ENCODE peak calls at places on chromosome 19, in four cellular contexts. One of them, this sample, is unnamed.

GRCh38 chr19:15195987-15196682 is 4.7 kb downstream of the NOTCH3 start:
- DNase-seq in K562: no peak
- DNase-seq in GM12878: no peak
- DNase-seq in GM12891: no peak
- DNase-seq in this sample: no peak

GRCh38 chr19:7866399-7867091 is 7.6 kb downstream of the PRR36 start:
- DNase-seq in K562: no peak
- DNase-seq in GM12878: no peak
- DNase-seq in GM12891: no peak
- DNase-seq in this sample: no peak

GRCh38 chr19:46303345-46303701 is 6.5 kb downstream of the HIF3A start:
- DNase-seq in K562: no peak
- DNase-seq in GM12878: no peak
- DNase-seq in GM12891: no peak
- DNase-seq in this sample: no peak

GRCh38 chr19:31340059-31341025 is 8.9 kb downstream of the TSHZ3 start:
- DNase-seq in K562: no peak
- DNase-seq in GM12878: no peak
- DNase-seq in GM12891: no peak
- DNase-seq in this sample: peak

GRCh38 chr19:917323-918151 is at the start of gene KISS1R:
- DNase-seq in K562: peak
- DNase-seq in GM12878: no peak
- DNase-seq in GM12891: no peak
- DNase-seq in this sample: no peak

GRCh38 chr19:46605356-46605821 is 4.3 kb downstream of the CALM3 start:
- DNase-seq in K562: no peak
- DNase-seq in GM12878: no peak
- DNase-seq in GM12891: no peak
- DNase-seq in this sample: no peak

GRCh38 chr19:50639121-50640112 is at the start of gene SYT3:
- DNase-seq in K562: peak
- DNase-seq in GM12878: no peak
- DNase-seq in GM12891: no peak
- DNase-seq in this sample: no peak

GRCh38 chr19:49019242-49019932 is 2.5 kb upstream of the LHB start:
- DNase-seq in K562: peak
- DNase-seq in GM12878: no peak
- DNase-seq in GM12891: no peak
- DNase-seq in this sample: no peak

GRCh38 chr19:3785464-3785937 is 680 bp downstream of the MATK start:
- DNase-seq in K562: peak
- DNase-seq in GM12878: no peak
- DNase-seq in GM12891: no peak
- DNase-seq in this sample: peak

GRCh38 chr19:50716178-50717025 is 3.2 kb downstream of the SHANK1 start:
- DNase-seq in K562: no peak
- DNase-seq in GM12878: no peak
- DNase-seq in GM12891: no peak
- DNase-seq in this sample: no peak

GRCh38 chr19:1130801-1131717 is 27.3 kb downstream of the GPX4 start:
- DNase-seq in K562: no peak
- DNase-seq in GM12878: no peak
- DNase-seq in GM12891: no peak
- DNase-seq in this sample: no peak

GRCh38 chr19:12985049-12985776 is 10.1 kb upstream of the NFIX start:
- DNase-seq in K562: peak
- DNase-seq in GM12878: no peak
- DNase-seq in GM12891: no peak
- DNase-seq in this sample: no peak

GRCh38 chr19:48992571-48993174 is 436 bp downstream of the GYS1 start:
- DNase-seq in K562: no peak
- DNase-seq in GM12878: no peak
- DNase-seq in GM12891: no peak
- DNase-seq in this sample: no peak

GRCh38 chr19:15297416-15298224 is 34.7 kb downstream of the BRD4 start:
- DNase-seq in K562: no peak
- DNase-seq in GM12878: no peak
- DNase-seq in GM12891: no peak
- DNase-seq in this sample: peak

GRCh38 chr19:1467228-1467511 is 11.8 kb downstream of the C19orf25 start:
- DNase-seq in K562: no peak
- DNase-seq in GM12878: no peak
- DNase-seq in GM12891: no peak
- DNase-seq in this sample: no peak

GRCh38 chr19:10120538-10121198 is 969 bp upstream of the EIF3G start:
- DNase-seq in K562: no peak
- DNase-seq in GM12878: no peak
- DNase-seq in GM12891: no peak
- DNase-seq in this sample: no peak

GRCh38 chr19:55276720-55277430 is 3.0 kb downstream of the HSPBP1 start:
- DNase-seq in K562: no peak
- DNase-seq in GM12878: no peak
- DNase-seq in GM12891: no peak
- DNase-seq in this sample: peak

GRCh38 chr19:2547721-2548120 is 71.8 kb downstream of the GADD45B start:
- DNase-seq in K562: no peak
- DNase-seq in GM12878: no peak
- DNase-seq in GM12891: no peak
- DNase-seq in this sample: no peak

GRCh38 chr19:2548966-2549365 is 73.0 kb downstream of the GADD45B start:
- DNase-seq in K562: no peak
- DNase-seq in GM12878: no peak
- DNase-seq in GM12891: no peak
- DNase-seq in this sample: no peak

GRCh38 chr19:2546128-2547032 is 70.5 kb downstream of the GADD45B start:
- DNase-seq in K562: no peak
- DNase-seq in GM12878: no peak
- DNase-seq in GM12891: no peak
- DNase-seq in this sample: peak

GRCh38 chr19:2544576-2545415 is 68.9 kb downstream of the GADD45B start:
- DNase-seq in K562: no peak
- DNase-seq in GM12878: no peak
- DNase-seq in GM12891: no peak
- DNase-seq in this sample: no peak

DNA sequence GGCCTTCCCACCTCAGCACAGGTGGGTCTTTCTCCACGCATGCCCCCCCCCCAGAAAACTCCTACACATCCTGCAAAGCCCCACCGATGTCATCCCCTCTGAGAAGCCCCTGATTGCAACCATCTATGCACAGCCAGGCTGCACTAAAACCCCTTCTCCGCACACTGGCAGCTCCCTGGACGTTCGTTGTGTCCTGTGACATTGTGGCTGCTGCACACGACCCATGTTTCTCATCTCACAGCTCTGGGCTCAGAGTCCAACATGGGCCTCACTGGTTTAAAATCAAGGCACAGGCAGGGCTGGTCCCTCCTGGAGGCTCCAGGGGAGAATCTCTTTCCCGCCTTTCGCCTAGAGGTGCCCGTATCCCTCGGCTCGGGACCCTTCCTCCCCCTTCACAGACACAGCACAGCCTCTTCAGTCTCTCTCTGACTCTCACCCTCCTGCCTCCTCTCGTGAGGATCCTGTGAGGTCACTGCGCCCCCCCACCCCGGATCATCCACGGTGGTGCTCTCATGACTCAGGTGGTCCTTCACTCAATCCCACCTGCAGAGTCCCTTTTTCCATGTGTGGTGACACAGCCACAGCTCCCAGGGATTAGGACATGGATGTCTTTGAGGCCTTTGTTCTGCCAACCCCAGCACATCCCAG is 71.2 kb downstream of the GADD45B start:
- DNase-seq in K562: no peak
- DNase-seq in GM12878: no peak
- DNase-seq in GM12891: no peak
- DNase-seq in this sample: no peak
- TF ChIP-seq SPI1 in K562: no peak
- TF ChIP-seq SPI1 in GM12878: no peak
- TF ChIP-seq SPI1 in GM12891: no peak
- TF ChIP-seq SPI1 in this sample: no peak

GRCh38 chr19:35767288-35768081 is 7.9 kb upstream of the ARHGAP33 start:
- DNase-seq in K562: peak
- DNase-seq in GM12878: no peak
- DNase-seq in GM12891: no peak
- DNase-seq in this sample: no peak
- TF ChIP-seq POLR2AphosphoS5 in K562: no peak
- TF ChIP-seq POLR2AphosphoS5 in GM12878: no peak
- TF ChIP-seq POLR2AphosphoS5 in GM12891: no peak
- TF ChIP-seq POLR2AphosphoS5 in this sample: no peak

GRCh38 chr19:32363632-32364031 is 18.2 kb downstream of the ZNF507 start:
- DNase-seq in K562: no peak
- DNase-seq in GM12878: no peak
- DNase-seq in GM12891: no peak
- DNase-seq in this sample: no peak

GRCh38 chr19:32361574-32362317 is 16.3 kb downstream of the ZNF507 start:
- DNase-seq in K562: no peak
- DNase-seq in GM12878: no peak
- DNase-seq in GM12891: no peak
- DNase-seq in this sample: no peak

GRCh38 chr19:32364040-32364439 is 18.6 kb downstream of the ZNF507 start:
- DNase-seq in K562: no peak
- DNase-seq in GM12878: no peak
- DNase-seq in GM12891: no peak
- DNase-seq in this sample: no peak

GRCh38 chr19:32362318-32362691 is 16.9 kb downstream of the ZNF507 start:
- DNase-seq in K562: no peak
- DNase-seq in GM12878: no peak
- DNase-seq in GM12891: no peak
- DNase-seq in this sample: no peak

GRCh38 chr19:32363175-32363574 is 17.8 kb downstream of the ZNF507 start:
- DNase-seq in K562: no peak
- DNase-seq in GM12878: no peak
- DNase-seq in GM12891: no peak
- DNase-seq in this sample: no peak
- TF ChIP-seq SPI1 in K562: no peak
- TF ChIP-seq SPI1 in GM12878: no peak
- TF ChIP-seq SPI1 in GM12891: no peak
- TF ChIP-seq SPI1 in this sample: no peak

GRCh38 chr19:33299061-33299665 is 3.2 kb downstream of the CEBPA start:
- DNase-seq in K562: no peak
- DNase-seq in GM12878: no peak
- DNase-seq in GM12891: no peak
- DNase-seq in this sample: no peak
- TF ChIP-seq POLR2AphosphoS5 in K562: no peak
- TF ChIP-seq POLR2AphosphoS5 in GM12878: no peak
- TF ChIP-seq POLR2AphosphoS5 in GM12891: no peak
- TF ChIP-seq POLR2AphosphoS5 in this sample: peak